ENCODE peak calls at places on chromosomes 4 and X, in seven cellular contexts. Z is lower leg skin, V is transverse colon, F is neuronal stem cell, S is thoracic aorta, U is left lung, O is BJ. E is an unnamed sample.
A peak's percentile ranks its signal among the peaks of the same experiment; 100 is the strongest.

GRCh38 chr4:122458625-122459024 is 2.1 kb upstream of the IL2 start:
- DNase-seq in Z (no peak), V (no peak), F (no peak), S (no peak), U (no peak), O (no peak), E (peak; percentile 63)

GRCh38 chr4:104519588-104519987 is 24.9 kb upstream of the CXXC4 start:
- DNase-seq in Z (no peak), V (no peak), F (no peak), S (no peak), U (no peak), O (no peak), E (no peak)

GRCh38 chrX:136271300-136271699 is 20.1 kb upstream of the MAP7D3 start:
- DNase-seq in Z (no peak), V (no peak), F (no peak), S (no peak), U (no peak), O (no peak), E (no peak)

GRCh38 chr4:73660808-73661207 is 40.6 kb upstream of the RASSF6 start:
- DNase-seq in Z (no peak), V (no peak), F (no peak), S (no peak), U (no peak), O (no peak), E (no peak)

GRCh38 chrX:65985211-65985610 is 54.7 kb downstream of the VSIG4 start:
- DNase-seq in Z (no peak), V (no peak), F (no peak), S (no peak), U (no peak), O (no peak), E (no peak)

GRCh38 chr4:107826427-107826980 is 1.8 kb downstream of the SGMS2 start:
- DNase-seq in Z (no peak), V (peak; percentile 42), F (no peak), S (no peak), U (no peak), O (no peak), E (peak; percentile 55)

GRCh38 chr4:89069481-89069880 is 12.5 kb upstream of the FAM13A start:
- DNase-seq in Z (no peak), V (no peak), F (no peak), S (no peak), U (no peak), O (no peak), E (no peak)

GRCh38 chr4:158710814-158711213 is 12.4 kb downstream of the PPID start:
- DNase-seq in Z (no peak), V (no peak), F (no peak), S (no peak), U (no peak), O (no peak), E (no peak)

GRCh38 chrX:74536142-74537010 is 78.0 kb downstream of the RLIM start:
- DNase-seq in Z (peak; percentile 95), V (peak; percentile 78), F (no peak), S (peak; percentile 60), U (peak; percentile 90), O (peak; percentile 33), E (peak; percentile 49)

GRCh38 chrX:19257001-19257400 is 86.7 kb upstream of the PDHA1 start:
- DNase-seq in Z (no peak), V (no peak), F (no peak), S (no peak), U (no peak), O (no peak), E (no peak)

GRCh38 chrX:1440506-1440905 is 12.2 kb downstream of the ASMTL start:
- DNase-seq in Z (peak; percentile 32), V (no peak), F (no peak), S (no peak), U (peak; percentile 39), O (no peak), E (no peak)

GRCh38 chr4:63296773-63297172 is 1112.5 kb downstream of the TECRL start:
- DNase-seq in Z (no peak), V (no peak), F (peak; percentile 1), S (no peak), U (no peak), O (no peak), E (peak; percentile 5)

GRCh38 chrX:110992611-110993010 is 103.4 kb upstream of the PAK3 start:
- DNase-seq in Z (no peak), V (no peak), F (peak; percentile 3), S (no peak), U (no peak), O (no peak), E (peak; percentile 41)

GRCh38 chr4:70158576-70158975 is 4.5 kb downstream of the PRR27 start:
- DNase-seq in Z (no peak), V (no peak), F (no peak), S (no peak), U (peak; percentile 25), O (no peak), E (no peak)

GRCh38 chr4:8593268-8594096 is 917 bp downstream of the CPZ start:
- DNase-seq in Z (no peak), V (no peak), F (no peak), S (no peak), U (peak; percentile 65), O (no peak), E (no peak)

GRCh38 chr4:8595237-8596087 is 2.9 kb downstream of the CPZ start:
- DNase-seq in Z (no peak), V (peak; percentile 34), F (no peak), S (no peak), U (peak; percentile 39), O (no peak), E (no peak)

GRCh38 chr4:8592366-8593267 is at the start of gene CPZ:
- DNase-seq in Z (no peak), V (no peak), F (peak; percentile 64), S (no peak), U (peak; percentile 77), O (peak; percentile 5), E (no peak)

GRCh38 chr4:8596891-8597290 is 4.3 kb downstream of the CPZ start:
- DNase-seq in Z (no peak), V (no peak), F (no peak), S (no peak), U (peak; percentile 58), O (no peak), E (no peak)

GRCh38 chr4:8594097-8595038 is 1.8 kb downstream of the CPZ start:
- DNase-seq in Z (no peak), V (peak; percentile 47), F (peak; percentile 72), S (no peak), U (peak; percentile 53), O (peak; percentile 17), E (peak; percentile 62)
- H3K4me3 ChIP-seq in Z (no peak overlapping the region), V (no peak overlapping the region), F (no peak overlapping the region), S (no peak overlapping the region), U (no peak overlapping the region), O (peak overlapping the region; percentile 77), E (no peak overlapping the region)

GRCh38 chr4:83996254-83996653 is 460.3 kb downstream of the GPAT3 start:
- DNase-seq in Z (no peak), V (no peak), F (no peak), S (no peak), U (peak; percentile 9), O (no peak), E (no peak)
- H3K4me3 ChIP-seq in Z (no peak overlapping the region), V (no peak overlapping the region), F (no peak overlapping the region), S (no peak overlapping the region), U (no peak overlapping the region), O (no peak overlapping the region), E (no peak overlapping the region)

GRCh38 chrX:11349020-11349419 is 55.8 kb downstream of the AMELX start:
- DNase-seq in Z (no peak), V (no peak), F (no peak), S (no peak), U (no peak), O (no peak), E (no peak)
- H3K4me3 ChIP-seq in Z (no peak overlapping the region), V (no peak overlapping the region), F (no peak overlapping the region), S (no peak overlapping the region), U (no peak overlapping the region), O (no peak overlapping the region), E (no peak overlapping the region)

DNA sequence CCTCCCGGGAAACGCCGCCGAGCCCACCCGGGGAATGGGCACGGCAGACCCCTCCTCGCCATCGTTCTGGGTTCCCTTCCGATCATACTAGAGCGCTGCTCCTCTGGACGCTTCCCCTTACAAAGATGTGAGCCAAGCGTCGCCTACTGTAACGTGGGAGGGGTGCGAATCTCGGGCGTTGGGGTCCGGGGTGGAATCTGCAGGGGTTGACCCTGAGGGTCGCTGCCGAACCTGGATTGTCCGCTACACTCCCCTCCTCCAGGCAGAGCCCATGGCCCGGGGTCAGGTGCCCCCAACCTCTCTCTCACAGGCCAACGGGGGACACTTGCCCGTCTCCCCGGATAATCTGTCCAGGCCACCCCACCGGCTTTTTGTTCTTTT is 13.8 kb downstream of the BCOR start:
- DNase-seq in Z (no peak), V (no peak), F (no peak), S (no peak), U (no peak), O (no peak), E (no peak)
- H3K4me3 ChIP-seq in Z (no peak overlapping the region), V (no peak overlapping the region), F (peak overlapping the region; percentile 69), S (peak overlapping the region; percentile 71), U (peak overlapping the region; percentile 39), O (no peak overlapping the region), E (peak overlapping the region; percentile 42)